ENCODE peak calls at places on chromosomes 2 and 18, in five cellular contexts. I is pancreas, H is tibial artery, U is left ventricle myocardium inferior, X is gastrocnemius medialis. E is an unnamed sample. For H3K4me1, the result is how much of the 10 kb centered on the place peaks cover.

GRCh38 chr2:1716441-1716840 is 27.9 kb downstream of the PXDN start:
- DNase-seq in I (no peak), H (no peak), U (no peak), X (no peak), E (no peak)

GRCh38 chr2:144965172-144965571 is 445.3 kb upstream of the ZEB2 start:
- DNase-seq in I (no peak), H (no peak), U (no peak), X (no peak), E (no peak)

GRCh38 chr2:3178206-3179031 is 199.2 kb downstream of the EIPR1 start:
- DNase-seq in I (no peak), H (no peak), U (no peak), X (no peak), E (no peak)

GRCh38 chr2:64812298-64812697 is 158.6 kb upstream of the SERTAD2 start:
- DNase-seq in I (no peak), H (no peak), U (no peak), X (no peak), E (no peak)

GRCh38 chr18:13381907-13382682 is 163.5 kb downstream of the LDLRAD4 start:
- DNase-seq in I (peak), H (peak), U (peak), X (peak), E (peak)

GRCh38 chr2:147469471-147469870 is 375.4 kb upstream of the ACVR2A start:
- DNase-seq in I (no peak), H (no peak), U (no peak), X (no peak), E (no peak)

GRCh38 chr18:58013241-58014211 is 30.5 kb upstream of the NEDD4L start:
- DNase-seq in I (no peak), H (no peak), U (no peak), X (no peak), E (no peak)

GRCh38 chr2:172972005-172972619 is 103.5 kb upstream of the MAP3K20 start:
- DNase-seq in I (peak), H (no peak), U (no peak), X (no peak), E (peak)

GRCh38 chr18:6746386-6746960 is 17.0 kb downstream of the ARHGAP28 start:
- DNase-seq in I (no peak), H (no peak), U (no peak), X (no peak), E (no peak)

GRCh38 chr2:70145851-70146739 is 44.7 kb downstream of the C2orf42 start:
- DNase-seq in I (no peak), H (no peak), U (no peak), X (no peak), E (no peak)

GRCh38 chr2:185132501-185133041 is 534.2 kb downstream of the ZNF804A start:
- DNase-seq in I (no peak), H (no peak), U (no peak), X (no peak), E (no peak)

GRCh38 chr2:147331790-147332419 is 512.9 kb upstream of the ACVR2A start:
- DNase-seq in I (no peak), H (no peak), U (no peak), X (no peak), E (no peak)

GRCh38 chr2:36322108-36322507 is 33.5 kb upstream of the CRIM1 start:
- DNase-seq in I (no peak), H (no peak), U (no peak), X (no peak), E (no peak)

GRCh38 chr2:58098254-58099096 is 51.9 kb downstream of the VRK2 start:
- DNase-seq in I (no peak), H (no peak), U (no peak), X (no peak), E (no peak)

GRCh38 chr2:80573950-80574349 is 269.4 kb upstream of the LRRTM1 start:
- DNase-seq in I (no peak), H (no peak), U (no peak), X (no peak), E (no peak)

GRCh38 chr2:151775057-151775740 is 40.9 kb upstream of the NEB start:
- DNase-seq in I (no peak), H (no peak), U (no peak), X (no peak), E (no peak)

GRCh38 chr2:18623782-18624181 is 34.4 kb upstream of the NT5C1B start:
- DNase-seq in I (no peak), H (no peak), U (no peak), X (no peak), E (no peak)

GRCh38 chr2:129056959-129057317 is 738.3 kb upstream of the HS6ST1 start:
- DNase-seq in I (no peak), H (no peak), U (no peak), X (no peak), E (no peak)

GRCh38 chr2:129061079-129061785 is 742.6 kb upstream of the HS6ST1 start:
- DNase-seq in I (no peak), H (no peak), U (no peak), X (no peak), E (no peak)

GRCh38 chr2:129067070-129067469 is 748.4 kb upstream of the HS6ST1 start:
- DNase-seq in I (no peak), H (no peak), U (no peak), X (no peak), E (no peak)

GRCh38 chr2:129058981-129059380 is 740.3 kb upstream of the HS6ST1 start:
- DNase-seq in I (no peak), H (no peak), U (no peak), X (no peak), E (no peak)

GRCh38 chr2:129062160-129062912 is 743.7 kb upstream of the HS6ST1 start:
- DNase-seq in I (no peak), H (no peak), U (no peak), X (no peak), E (no peak)
- TF ChIP-seq CTCF in I (no peak), H (no peak), U (no peak), X (no peak), E (no peak)

DNA sequence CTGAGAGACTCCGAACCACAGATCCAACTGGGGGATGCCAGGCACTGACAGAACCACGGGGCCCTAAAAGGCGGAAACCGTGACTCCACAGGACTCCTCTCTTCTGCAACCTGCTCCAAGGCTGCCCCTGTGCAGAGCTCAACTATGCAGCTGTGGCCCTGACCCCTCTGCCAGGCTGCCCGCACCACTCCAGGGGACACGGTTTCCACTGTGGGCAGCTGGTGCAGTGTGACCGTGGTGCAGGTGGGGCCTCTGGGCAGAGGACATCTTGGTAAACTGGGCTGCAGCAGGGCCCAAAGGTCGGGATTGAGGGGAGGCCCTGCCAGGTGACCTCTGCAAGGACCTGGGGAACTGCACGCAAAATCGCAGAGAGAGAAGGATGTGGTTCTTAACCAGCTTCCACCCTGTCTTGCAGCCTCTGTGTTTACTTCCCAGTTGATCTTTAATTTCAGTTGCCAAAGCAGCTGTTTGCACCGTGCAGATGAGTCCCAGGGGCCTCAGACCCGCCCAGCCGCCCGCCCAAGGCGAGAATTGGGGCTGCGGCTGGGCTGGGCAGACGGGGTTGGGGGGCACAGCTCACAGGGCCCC is 104.6 kb upstream of the CTDP1 start:
- DNase-seq in I (no peak), H (peak), U (no peak), X (no peak), E (no peak)
- H3K4me1 ChIP-seq in I (under half), H (under half), U (under half), X (under half), E (under half)

GRCh38 chr18:27017901-27018500 is 152.5 kb upstream of the AQP4 start:
- DNase-seq in I (no peak), H (no peak), U (no peak), X (no peak), E (no peak)
- TF ChIP-seq CTCF in I (peak), H (no peak), U (peak), X (peak), E (peak)

GRCh38 chr2:236715511-236715961 is 145.9 kb downstream of the ACKR3 start:
- DNase-seq in I (no peak), H (peak), U (no peak), X (peak), E (no peak)

GRCh38 chr2:236712961-236713673 is 143.5 kb downstream of the ACKR3 start:
- DNase-seq in I (no peak), H (no peak), U (no peak), X (no peak), E (no peak)

GRCh38 chr2:236715077-236715476 is 145.5 kb downstream of the ACKR3 start:
- DNase-seq in I (no peak), H (no peak), U (no peak), X (peak), E (no peak)

GRCh38 chr2:236712304-236712703 is 142.7 kb downstream of the ACKR3 start:
- DNase-seq in I (no peak), H (no peak), U (no peak), X (no peak), E (no peak)

GRCh38 chr2:236714061-236714460 is 144.4 kb downstream of the ACKR3 start:
- DNase-seq in I (no peak), H (no peak), U (no peak), X (no peak), E (no peak)
- H3K4me1 ChIP-seq in I (under half), H (under half), U (under half), X (under half), E (under half)

DNA sequence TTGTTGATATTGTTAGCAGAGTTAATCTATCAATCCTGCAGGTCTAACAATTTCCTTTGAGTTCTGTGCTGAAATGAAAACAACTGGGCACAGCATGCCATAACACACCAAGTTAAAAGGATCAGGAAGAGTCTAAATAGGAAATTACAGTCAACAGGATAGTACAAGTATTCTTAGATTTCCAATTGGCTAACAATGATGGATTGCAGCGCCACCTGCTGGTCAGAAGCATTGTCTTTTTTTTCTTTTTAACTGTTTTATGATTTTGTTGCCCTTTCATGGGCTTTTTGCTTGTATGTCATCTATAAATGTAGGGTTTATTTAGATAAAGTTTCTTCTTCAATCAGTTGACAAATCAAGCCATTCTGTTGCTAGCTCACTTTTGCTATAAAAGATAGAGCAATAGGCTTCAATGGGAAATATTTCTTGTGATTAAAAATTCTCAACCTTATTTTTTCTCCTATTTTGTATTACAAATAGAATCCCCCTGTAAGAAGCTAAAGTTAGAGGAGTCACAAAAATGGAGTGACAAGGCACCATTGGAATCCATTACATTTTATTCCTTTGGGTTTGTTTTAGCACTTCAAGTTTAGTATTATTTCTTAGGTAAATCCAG is 40.8 kb upstream of the RPRM start:
- DNase-seq in I (no peak), H (no peak), U (no peak), X (no peak), E (peak)
- TF ChIP-seq CTCF in I (peak), H (peak), U (peak), X (peak), E (peak)

GRCh38 chr2:30403592-30404353 is 43.3 kb upstream of the LCLAT1 start:
- DNase-seq in I (no peak), H (no peak), U (no peak), X (no peak), E (no peak)

GRCh38 chr2:30406853-30407252 is 40.2 kb upstream of the LCLAT1 start:
- DNase-seq in I (no peak), H (no peak), U (no peak), X (no peak), E (no peak)

GRCh38 chr2:30404354-30405265 is 42.4 kb upstream of the LCLAT1 start:
- DNase-seq in I (no peak), H (no peak), U (peak), X (no peak), E (no peak)

GRCh38 chr2:30402441-30403182 is 44.4 kb upstream of the LCLAT1 start:
- DNase-seq in I (no peak), H (no peak), U (no peak), X (no peak), E (no peak)

GRCh38 chr2:30405266-30405592 is 41.8 kb upstream of the LCLAT1 start:
- DNase-seq in I (no peak), H (no peak), U (no peak), X (no peak), E (no peak)
- H3K4me1 ChIP-seq in I (under half), H (under half), U (half or more), X (under half), E (half or more)

GRCh38 chr2:23835423-23835822 is 91.5 kb downstream of the ATAD2B start:
- DNase-seq in I (no peak), H (no peak), U (no peak), X (no peak), E (no peak)
- TF ChIP-seq CTCF in I (no peak), H (no peak), U (no peak), X (no peak), E (no peak)

DNA sequence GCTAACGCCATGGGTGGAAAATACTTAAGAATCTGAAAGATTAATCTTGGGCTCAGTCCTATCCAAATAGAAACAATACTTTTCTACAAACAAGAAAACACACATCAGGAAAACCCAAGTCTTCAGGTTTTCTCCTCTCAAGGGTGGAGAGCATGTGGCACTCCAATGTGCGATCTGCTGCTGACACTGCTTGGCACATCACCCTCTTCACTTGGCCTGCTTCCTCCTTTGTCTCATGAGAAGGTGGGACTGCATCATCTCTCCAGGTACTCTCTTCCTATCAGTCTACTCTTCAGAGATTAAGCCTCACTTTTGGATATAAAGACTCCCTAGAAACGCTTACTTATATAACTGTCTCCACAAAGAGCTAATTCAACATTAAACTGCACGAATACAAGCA is 26.4 kb downstream of the HDLBP start:
- DNase-seq in I (no peak), H (no peak), U (no peak), X (no peak), E (no peak)
- H3K4me1 ChIP-seq in I (under half), H (under half), U (under half), X (under half), E (under half)